ENCODE peak calls at places on chromosome 18, in eight cellular contexts. K, N, J, I, T, R, S and M are unnamed samples.

GRCh38 chr18:3088444-3088843 is 75.5 kb upstream of the LPIN2 start:
- DNase-seq in S (no peak), N (no peak), K (no peak), J (no peak), I (peak; percentile 10), T (no peak), R (no peak), M (no peak)

GRCh38 chr18:62898359-62898758 is 183.0 kb downstream of the PHLPP1 start:
- DNase-seq in J (no peak), S (no peak), T (no peak), R (no peak), I (peak; percentile 21), N (no peak), K (no peak), M (no peak)

GRCh38 chr18:61926532-61926931 is 33.7 kb upstream of the RNF152 start:
- DNase-seq in K (no peak), I (no peak), S (no peak), N (no peak), T (no peak), J (no peak), R (no peak), M (no peak)

GRCh38 chr18:31720867-31721266 is 36.5 kb upstream of the B4GALT6 start:
- DNase-seq in S (no peak), N (peak; percentile 27), R (no peak), K (no peak), J (no peak), I (no peak), T (no peak), M (no peak)

GRCh38 chr18:4264347-4264791 is 190.7 kb downstream of the DLGAP1 start:
- DNase-seq in N (no peak), K (no peak), S (no peak), R (no peak), I (no peak), J (no peak), T (no peak), M (no peak)

GRCh38 chr18:79792096-79792987 is 5.4 kb upstream of the KCNG2 start:
- DNase-seq in R (no peak), N (no peak), K (no peak), S (peak; percentile 34), T (no peak), J (peak; percentile 58), I (no peak), M (no peak)

GRCh38 chr18:8771930-8772329 is 66.6 kb downstream of the MTCL1 start:
- DNase-seq in R (peak; percentile 85), T (no peak), I (no peak), N (peak; percentile 66), S (no peak), K (no peak), J (peak; percentile 92), M (no peak)

GRCh38 chr18:74376523-74376922 is 60.9 kb downstream of the C18orf63 start:
- DNase-seq in R (no peak), N (no peak), J (no peak), I (no peak), K (no peak), T (no peak), S (no peak), M (no peak)

GRCh38 chr18:49853011-49853410 is 39.7 kb upstream of the ACAA2 start:
- DNase-seq in N (no peak), K (no peak), J (no peak), I (no peak), T (no peak), R (no peak), S (no peak), M (no peak)

GRCh38 chr18:46481847-46482245 is 175.2 kb downstream of the LOXHD1 start:
- DNase-seq in S (no peak), T (no peak), K (no peak), N (peak; percentile 39), J (no peak), I (peak; percentile 56), R (no peak), M (no peak)

GRCh38 chr18:63376493-63377053 is 9.6 kb upstream of the KDSR start:
- DNase-seq in J (no peak), K (no peak), R (no peak), N (peak; percentile 96), S (no peak), I (peak; percentile 31), T (peak; percentile 31), M (no peak)

GRCh38 chr18:62399781-62400308 is 74.7 kb downstream of the TNFRSF11A start:
- DNase-seq in R (no peak), K (peak; percentile 57), S (no peak), J (no peak), N (no peak), T (no peak), I (peak; percentile 7), M (peak; percentile 64)

GRCh38 chr18:2846241-2846637 is 567 bp upstream of the EMILIN2 start:
- DNase-seq in T (peak; percentile 16), J (peak; percentile 67), S (peak; percentile 51), I (no peak), R (no peak), K (peak; percentile 53), N (peak; percentile 51), M (no peak)

GRCh38 chr18:80246656-80247402 is 485 bp downstream of the PARD6G start:
- DNase-seq in K (peak; percentile 72), N (peak; percentile 11), T (no peak), I (peak; percentile 65), R (no peak), S (no peak), J (no peak), M (no peak)

GRCh38 chr18:46164920-46165319 is 60.7 kb downstream of the HAUS1 start:
- DNase-seq in S (no peak), J (no peak), N (no peak), R (no peak), I (no peak), T (no peak), K (no peak), M (no peak)

GRCh38 chr18:6982398-6982797 is 135.2 kb downstream of the LAMA1 start:
- DNase-seq in S (no peak), J (no peak), K (no peak), I (no peak), N (no peak), R (no peak), T (no peak), M (no peak)

GRCh38 chr18:10270160-10270571 is 184.3 kb upstream of the APCDD1 start:
- DNase-seq in I (no peak), T (peak; percentile 44), N (peak; percentile 89), K (no peak), R (peak; percentile 18), S (no peak), J (no peak), M (no peak)

GRCh38 chr18:50469380-50469781 is 90.5 kb upstream of the MAPK4 start:
- DNase-seq in K (no peak), N (no peak), S (no peak), T (no peak), J (no peak), R (no peak), I (no peak), M (no peak)

GRCh38 chr18:51211552-51211951 is 14.1 kb upstream of the MEX3C start:
- DNase-seq in N (peak; percentile 97), J (no peak), S (no peak), R (peak; percentile 54), T (peak; percentile 59), I (peak; percentile 99), K (no peak), M (no peak)

GRCh38 chr18:8307960-8308359 is 301.3 kb upstream of the RAB12 start:
- DNase-seq in K (no peak), J (no peak), I (no peak), N (no peak), R (no peak), T (no peak), S (no peak), M (no peak)

DNA sequence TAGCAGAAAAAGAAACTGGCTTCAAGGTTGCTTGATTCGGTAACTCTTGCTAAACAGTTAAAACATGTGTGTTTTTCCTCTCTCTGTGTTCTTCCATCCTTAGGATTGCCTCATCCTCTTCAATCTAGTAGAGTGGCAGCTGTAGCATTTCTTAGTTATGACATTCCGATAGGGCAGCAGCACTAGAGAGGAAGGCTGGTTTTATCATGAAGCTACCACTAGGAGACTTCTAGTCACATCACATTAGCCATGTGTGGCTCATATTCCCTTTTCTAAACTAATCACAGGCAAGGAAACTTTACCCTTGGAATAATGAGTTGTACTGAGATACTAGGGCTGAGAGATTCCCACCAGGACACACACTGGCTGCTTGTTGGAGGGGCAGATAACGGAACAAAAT is 187.6 kb downstream of the DOK6 start:
- DNase-seq in J (no peak), N (peak; percentile 42), I (no peak), S (no peak), K (no peak), R (no peak), T (peak; percentile 5), M (no peak)
- TF ChIP-seq CTCF in J (no peak), N (peak; percentile 17), I (no peak), S (no peak), K (peak; percentile 20), R (peak; percentile 5), T (no peak), M (no peak)

DNA sequence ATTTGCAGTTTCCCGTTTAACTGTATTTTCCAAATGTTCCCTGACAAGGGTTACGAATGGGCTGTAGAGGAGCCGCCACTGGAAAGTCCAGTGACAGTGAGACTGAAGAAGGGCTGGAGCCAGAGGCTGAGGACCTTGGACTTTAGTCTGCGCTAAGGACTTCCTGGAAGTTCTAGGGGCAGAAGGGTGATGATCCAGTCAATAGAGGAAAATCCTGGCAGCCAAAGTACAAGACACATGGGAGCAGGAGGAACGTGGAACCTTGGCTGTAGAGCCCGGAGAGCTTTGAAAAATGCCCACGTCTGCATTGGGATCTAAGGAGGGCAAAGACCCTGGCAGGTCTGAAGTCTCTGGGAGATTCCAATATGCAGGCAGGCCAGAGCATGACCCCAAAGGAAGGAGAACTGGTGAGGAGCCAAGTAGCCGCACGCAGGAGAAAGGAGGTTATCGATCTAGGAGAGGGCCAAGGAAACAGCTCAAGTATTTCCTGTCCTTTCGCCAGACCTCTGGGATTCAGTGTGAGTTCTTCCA is 28.5 kb downstream of the MBP start:
- DNase-seq in J (no peak), K (no peak), S (no peak), R (no peak), N (peak; percentile 89), I (no peak), T (no peak), M (no peak)
- H3K4me3 ChIP-seq in J (no peak overlapping the region), K (no peak overlapping the region), S (no peak overlapping the region), R (no peak overlapping the region), N (no peak overlapping the region), I (no peak overlapping the region), T (no peak overlapping the region), M (no peak overlapping the region)

GRCh38 chr18:5890606-5891360 is 4.5 kb downstream of the TMEM200C start:
- DNase-seq in N (peak; percentile 34), I (no peak), J (no peak), R (no peak), T (no peak), S (peak; percentile 66), K (peak; percentile 84), M (no peak)
- TF ChIP-seq CTCF in N (peak; percentile 33), I (no peak), J (no peak), R (peak; percentile 16), T (peak; percentile 28), S (peak; percentile 65), K (peak; percentile 64), M (no peak)

DNA sequence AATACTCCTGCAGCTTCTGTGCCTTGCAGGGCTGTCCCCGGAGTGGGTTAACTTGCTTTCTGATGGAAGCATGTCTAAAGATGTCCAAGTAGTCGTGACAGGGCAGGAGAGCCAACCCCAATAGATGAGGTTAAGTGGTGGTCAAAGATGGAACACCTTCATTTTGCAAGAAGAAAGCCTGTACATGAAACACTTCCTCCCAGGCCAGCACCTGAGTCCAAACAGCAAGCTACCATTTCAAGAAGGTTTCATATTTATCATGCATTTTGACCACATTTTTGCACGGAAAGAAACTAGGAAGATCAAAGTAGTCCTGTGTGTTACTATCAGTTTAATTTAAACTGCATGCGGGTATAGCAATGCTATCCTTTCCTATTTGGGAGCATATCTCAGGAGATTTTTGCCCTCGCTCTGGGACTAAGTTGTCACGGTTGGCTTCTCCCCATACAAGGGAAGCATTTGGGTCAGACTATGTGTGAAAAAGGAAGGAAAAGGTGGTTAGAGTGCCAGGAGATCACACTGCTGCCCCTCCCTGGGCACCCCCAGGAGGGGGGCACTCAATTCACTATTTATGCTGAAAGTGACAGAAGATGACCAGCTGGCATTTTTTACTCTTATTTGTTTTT is 187.6 kb downstream of the ZNF521 start:
- DNase-seq in T (no peak), R (no peak), N (no peak), I (peak; percentile 1), J (no peak), S (no peak), K (no peak), M (no peak)
- H3K4me3 ChIP-seq in T (peak overlapping the region; percentile 29), R (no peak overlapping the region), N (no peak overlapping the region), I (no peak overlapping the region), J (peak overlapping the region; percentile 27), S (peak overlapping the region; percentile 14), K (no peak overlapping the region), M (no peak overlapping the region)